ENCODE peak calls at places on chromosome 22, in six cellular contexts. Z is ovary, N is pancreas, B is WERI-Rb-1, J is stomach, P is tibial nerve. T is an unnamed sample.

GRCh38 chr22:38452373-38453064 is 2.5 kb downstream of the KCNJ4 start:
- DNase-seq in N (no peak), P (no peak), J (no peak), B (peak; percentile 46), Z (no peak), T (peak; percentile 33)

GRCh38 chr22:23120415-23120899 is 21.3 kb downstream of the RSPH14 start:
- DNase-seq in J (no peak), P (no peak), B (no peak), N (no peak), Z (no peak), T (no peak)

GRCh38 chr22:40729284-40729683 is 50.0 kb downstream of the MCHR1 start:
- DNase-seq in J (no peak), Z (no peak), P (no peak), N (no peak), B (no peak), T (no peak)

GRCh38 chr22:38298312-38299000 is 18.8 kb downstream of the CSNK1E start:
- DNase-seq in J (no peak), N (no peak), B (peak; percentile 45), P (no peak), Z (no peak), T (no peak)

GRCh38 chr22:42805016-42805997 is 51.8 kb downstream of the ARFGAP3 start:
- DNase-seq in P (no peak), Z (no peak), J (peak; percentile 89), N (no peak), B (no peak), T (no peak)

GRCh38 chr22:25420925-25421904 is 143.3 kb upstream of the GRK3 start:
- DNase-seq in N (no peak), Z (no peak), J (no peak), B (no peak), P (no peak), T (no peak)

GRCh38 chr22:28951969-28952521 is 68.7 kb downstream of the ZNRF3 start:
- DNase-seq in B (peak; percentile 17), J (no peak), Z (peak; percentile 31), N (no peak), P (no peak), T (no peak)

GRCh38 chr22:50020606-50021005 is 8.0 kb upstream of the IL17REL start:
- DNase-seq in B (no peak), P (no peak), Z (no peak), N (no peak), J (no peak), T (no peak)

GRCh38 chr22:23151827-23152226 is 6.5 kb downstream of the RAB36 start:
- DNase-seq in Z (no peak), J (no peak), N (no peak), P (no peak), B (no peak), T (no peak)

GRCh38 chr22:17083811-17084540 is 824 bp upstream of the IL17RA start:
- DNase-seq in P (no peak), Z (no peak), B (no peak), N (no peak), J (no peak), T (no peak)

GRCh38 chr22:49748514-49748913 is 79.2 kb downstream of the BRD1 start:
- DNase-seq in J (no peak), Z (no peak), N (no peak), P (no peak), B (no peak), T (no peak)

GRCh38 chr22:22397292-22397870 is 111.2 kb downstream of the ZNF280B start:
- DNase-seq in P (peak; percentile 36), B (peak; percentile 49), N (no peak), J (no peak), Z (no peak), T (no peak)

GRCh38 chr22:35838849-35839646 is 121.4 kb downstream of the APOL5 start:
- DNase-seq in B (peak; percentile 53), J (no peak), Z (peak; percentile 54), P (peak; percentile 35), N (no peak), T (peak; percentile 78)

GRCh38 chr22:47301820-47302475 is 539.5 kb downstream of the TBC1D22A start:
- DNase-seq in P (no peak), J (peak; percentile 11), Z (no peak), N (no peak), B (no peak), T (no peak)

GRCh38 chr22:28907311-28908008 is 24.1 kb downstream of the ZNRF3 start:
- DNase-seq in N (no peak), P (no peak), J (no peak), Z (no peak), B (no peak), T (no peak)

GRCh38 chr22:44154431-44154942 is 26.2 kb upstream of the PARVG start:
- DNase-seq in B (no peak), P (no peak), N (no peak), J (no peak), Z (no peak), T (no peak)

GRCh38 chr22:37905534-37906363 is at the start of gene MICALL1:
- DNase-seq in B (peak; percentile 70), P (peak; percentile 50), Z (peak; percentile 59), J (peak; percentile 87), N (peak; percentile 74), T (peak; percentile 73)

GRCh38 chr22:35409783-35410662 is 10.1 kb downstream of the MCM5 start:
- DNase-seq in J (no peak), N (peak; percentile 61), P (no peak), Z (no peak), B (no peak), T (no peak)

GRCh38 chr22:33568934-33569496 is 351.3 kb downstream of the LARGE1 start:
- DNase-seq in J (no peak), Z (no peak), B (no peak), P (no peak), N (no peak), T (no peak)

GRCh38 chr22:21725956-21726649 is 9.5 kb downstream of the YPEL1 start:
- DNase-seq in J (no peak), N (no peak), Z (no peak), P (no peak), B (no peak), T (no peak)

GRCh38 chr22:22327723-22328122 is 83.1 kb downstream of the VPREB1 start:
- DNase-seq in B (no peak), N (no peak), J (no peak), P (no peak), Z (no peak), T (no peak)

GRCh38 chr22:27170491-27170890 is 513.1 kb downstream of the MIAT start:
- DNase-seq in P (no peak), Z (peak; percentile 26), B (no peak), N (no peak), J (no peak), T (peak; percentile 54)

GRCh38 chr22:26981520-26981919 is 324.1 kb downstream of the MIAT start:
- DNase-seq in N (no peak), Z (peak; percentile 16), B (no peak), P (no peak), J (no peak), T (peak; percentile 80)

GRCh38 chr22:41245917-41246499 is 5.3 kb upstream of the CHADL start:
- DNase-seq in J (no peak), P (no peak), B (peak; percentile 26), N (no peak), Z (no peak), T (no peak)

GRCh38 chr22:23113067-23113846 is 28.5 kb downstream of the RSPH14 start:
- DNase-seq in J (no peak), Z (peak; percentile 66), B (no peak), N (no peak), P (no peak), T (no peak)

GRCh38 chr22:28187612-28188011 is 268.6 kb upstream of the PITPNB start:
- DNase-seq in P (no peak), Z (no peak), B (no peak), J (no peak), N (no peak), T (no peak)

GRCh38 chr22:38921801-38922200 is 35.6 kb upstream of the APOBEC3A start:
- DNase-seq in J (no peak), P (no peak), N (no peak), Z (no peak), B (no peak), T (no peak)

GRCh38 chr22:48485144-48486135 is 1342.2 kb downstream of the BRD1 start:
- DNase-seq in P (no peak), N (no peak), B (no peak), J (no peak), Z (no peak), T (peak; percentile 1)

GRCh38 chr22:27331526-27332281 is 469.9 kb downstream of the MN1 start:
- DNase-seq in B (peak; percentile 28), J (peak; percentile 34), Z (no peak), N (peak; percentile 51), P (no peak), T (no peak)

GRCh38 chr22:22242488-22242887 is 2.1 kb upstream of the VPREB1 start:
- DNase-seq in N (no peak), Z (no peak), J (no peak), P (no peak), B (no peak), T (no peak)

GRCh38 chr22:46286941-46287872 is 9.5 kb upstream of the GTSE1 start:
- DNase-seq in Z (no peak), P (no peak), B (no peak), J (no peak), N (peak; percentile 71), T (no peak)
- H3K36me3 ChIP-seq in Z (no peaks in the 10 kb centered on the region), P (peaks cover 99% of the 10 kb centered on the region), B (peaks cover 22% of the 10 kb centered on the region), J (peaks cover 100% of the 10 kb centered on the region), N (no peaks in the 10 kb centered on the region), T (no peaks in the 10 kb centered on the region)

DNA sequence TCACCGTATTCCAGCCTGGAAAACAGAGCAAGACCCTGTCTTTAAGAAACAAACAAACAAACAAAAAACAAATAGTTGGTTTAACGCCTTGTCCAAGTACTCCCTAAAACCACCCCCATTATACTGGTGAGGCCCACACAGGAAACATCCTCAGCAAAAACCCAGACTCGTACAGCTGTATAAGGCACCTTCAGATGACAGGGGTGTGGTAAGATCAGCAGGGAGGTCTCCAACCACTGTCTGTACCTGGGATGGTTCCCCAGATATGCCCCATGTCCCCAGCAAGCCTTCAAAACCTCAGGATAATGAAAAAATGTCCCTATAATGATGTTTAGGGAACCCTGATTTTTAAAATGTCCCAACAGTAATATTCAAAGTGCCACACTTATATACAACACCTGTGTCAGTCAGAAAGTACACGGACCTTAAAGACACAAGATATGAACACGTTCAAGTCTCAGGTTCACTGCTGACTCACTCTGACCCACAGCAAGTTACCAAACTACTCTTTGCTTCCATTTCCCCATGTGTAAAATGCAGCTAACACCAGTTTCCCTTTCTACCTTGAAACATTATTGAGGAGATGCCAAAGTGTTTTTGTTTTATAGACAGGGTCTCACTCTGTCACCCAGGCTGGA is 9.3 kb downstream of the SF3A1 start:
- DNase-seq in B (no peak), Z (no peak), J (no peak), N (no peak), P (no peak), T (no peak)
- H3K36me3 ChIP-seq in B (peaks cover 94% of the 10 kb centered on the region), Z (no peaks in the 10 kb centered on the region), J (peaks cover 100% of the 10 kb centered on the region), N (peaks cover 14% of the 10 kb centered on the region), P (peaks cover 94% of the 10 kb centered on the region), T (no peaks in the 10 kb centered on the region)

DNA sequence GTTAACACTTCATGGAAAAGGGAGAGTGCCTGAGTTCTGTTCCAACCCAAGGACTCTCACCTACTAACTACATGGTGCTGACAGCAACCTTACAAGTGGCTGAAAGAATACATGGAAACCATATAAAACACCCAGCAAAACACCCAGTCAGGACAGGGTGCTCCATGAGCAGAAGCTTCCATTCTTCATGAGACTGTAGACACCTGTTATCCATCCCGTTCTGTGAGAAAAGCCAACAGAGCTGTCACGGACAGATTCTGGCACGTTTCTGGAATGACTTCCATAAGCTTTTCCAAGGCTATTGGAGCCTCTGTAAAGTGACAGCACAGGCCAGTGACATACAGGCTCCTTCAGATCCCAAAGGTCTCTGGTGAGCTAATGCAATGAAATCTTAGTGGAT is 23.2 kb downstream of the PRR14L start:
- DNase-seq in Z (no peak), J (no peak), B (no peak), N (no peak), P (no peak), T (no peak)
- H3K36me3 ChIP-seq in Z (no peaks in the 10 kb centered on the region), J (peaks cover 53% of the 10 kb centered on the region), B (peaks cover 16% of the 10 kb centered on the region), N (no peaks in the 10 kb centered on the region), P (peaks cover 47% of the 10 kb centered on the region), T (no peaks in the 10 kb centered on the region)

GRCh38 chr22:24271406-24271760 is 752 bp downstream of the SPECC1L start:
- DNase-seq in P (no peak), N (peak; percentile 42), J (no peak), Z (peak; percentile 36), B (no peak), T (no peak)
- H3K36me3 ChIP-seq in P (no peaks in the 10 kb centered on the region), N (no peaks in the 10 kb centered on the region), J (no peaks in the 10 kb centered on the region), Z (no peaks in the 10 kb centered on the region), B (no peaks in the 10 kb centered on the region), T (no peaks in the 10 kb centered on the region)